ENCODE peak calls at places on chromosomes 12 and 14, in six cellular contexts. I is IMR-90, X is H9, K is neuronal stem cell, G is mesenchymal stem cell, U is H1. Z is an unnamed sample.

GRCh38 chr14:92475037-92475436 is 38.5 kb upstream of the RIN3 start:
- DNase-seq in G (no peak), U (no peak), K (no peak), X (no peak), I (no peak), Z (no peak)

GRCh38 chr14:63179383-63179782 is 24.9 kb upstream of the RHOJ start:
- DNase-seq in U (no peak), I (no peak), G (no peak), K (no peak), X (no peak), Z (no peak)

GRCh38 chr14:45041641-45042040 is 42.3 kb upstream of the PRPF39 start:
- DNase-seq in K (no peak), X (no peak), G (no peak), U (no peak), I (no peak), Z (no peak)

GRCh38 chr14:98802044-98802443 is 470.0 kb downstream of the BCL11B start:
- DNase-seq in G (no peak), X (no peak), K (no peak), I (no peak), U (no peak), Z (no peak)

GRCh38 chr14:30974628-30975027 is 50.8 kb upstream of the AP4S1 start:
- DNase-seq in X (no peak), G (peak; percentile 85), U (no peak), K (no peak), I (peak; percentile 34), Z (peak; percentile 93)

GRCh38 chr12:19223018-19223417 is 93.5 kb downstream of the PLEKHA5 start:
- DNase-seq in U (no peak), G (no peak), K (no peak), I (no peak), X (no peak), Z (no peak)

GRCh38 chr12:77923882-77924281 is 93.2 kb downstream of the NAV3 start:
- DNase-seq in G (no peak), U (no peak), I (no peak), K (no peak), X (no peak), Z (no peak)

GRCh38 chr12:6373022-6373787 is 2.2 kb downstream of the SCNN1A start:
- DNase-seq in I (no peak), U (no peak), X (no peak), K (no peak), G (no peak), Z (no peak)

GRCh38 chr12:115817399-115817798 is 460.1 kb downstream of the MED13L start:
- DNase-seq in U (no peak), G (peak; percentile 82), K (no peak), X (no peak), I (no peak), Z (no peak)

GRCh38 chr14:84961637-84962036 is 568.3 kb upstream of the FLRT2 start:
- DNase-seq in K (peak; percentile 15), G (peak; percentile 5), I (no peak), U (no peak), X (no peak), Z (no peak)

GRCh38 chr12:68148261-68148951 is 11.1 kb downstream of the IFNG start:
- DNase-seq in U (no peak), G (no peak), K (no peak), X (no peak), I (no peak), Z (peak; percentile 9)

GRCh38 chr12:27610380-27610779 is 85.9 kb upstream of the REP15 start:
- DNase-seq in K (no peak), X (no peak), G (peak; percentile 58), U (no peak), I (peak; percentile 70), Z (no peak)

GRCh38 chr12:56257071-56257470 is 1.1 kb downstream of the ANKRD52 start:
- DNase-seq in G (no peak), U (no peak), X (no peak), K (no peak), I (no peak), Z (no peak)

GRCh38 chr12:56256326-56256960 is 1.7 kb downstream of the ANKRD52 start:
- DNase-seq in K (no peak), X (peak; percentile 33), G (peak; percentile 28), U (no peak), I (peak; percentile 46), Z (no peak)

GRCh38 chr12:56258820-56259183 is 618 bp upstream of the ANKRD52 start:
- DNase-seq in U (no peak), X (no peak), K (peak; percentile 9), G (no peak), I (no peak), Z (no peak)

GRCh38 chr12:56258068-56258819 is at the start of gene ANKRD52:
- DNase-seq in K (peak; percentile 81), I (peak; percentile 71), X (peak; percentile 79), G (peak; percentile 77), U (peak; percentile 89), Z (peak; percentile 44)

GRCh38 chr12:56257491-56258067 is 605 bp downstream of the ANKRD52 start:
- DNase-seq in K (peak; percentile 41), U (peak; percentile 80), X (peak; percentile 86), I (peak; percentile 11), G (peak; percentile 60), Z (peak; percentile 26)
- H2BK5ac ChIP-seq in K (no peak overlapping the region), U (peak overlapping the region; percentile 79), X (no peak overlapping the region), I (peak overlapping the region; percentile 85), G (no peak overlapping the region), Z (peak overlapping the region; percentile 78)

GRCh38 chr14:102374264-102374663 is 11.5 kb downstream of the TECPR2 start:
- DNase-seq in K (no peak), G (no peak), U (no peak), X (no peak), I (no peak), Z (no peak)
- H3K14ac ChIP-seq in K (no peak overlapping the region), G (no peak overlapping the region), U (no peak overlapping the region), X (no peak overlapping the region), I (no peak overlapping the region), Z (no peak overlapping the region)

DNA sequence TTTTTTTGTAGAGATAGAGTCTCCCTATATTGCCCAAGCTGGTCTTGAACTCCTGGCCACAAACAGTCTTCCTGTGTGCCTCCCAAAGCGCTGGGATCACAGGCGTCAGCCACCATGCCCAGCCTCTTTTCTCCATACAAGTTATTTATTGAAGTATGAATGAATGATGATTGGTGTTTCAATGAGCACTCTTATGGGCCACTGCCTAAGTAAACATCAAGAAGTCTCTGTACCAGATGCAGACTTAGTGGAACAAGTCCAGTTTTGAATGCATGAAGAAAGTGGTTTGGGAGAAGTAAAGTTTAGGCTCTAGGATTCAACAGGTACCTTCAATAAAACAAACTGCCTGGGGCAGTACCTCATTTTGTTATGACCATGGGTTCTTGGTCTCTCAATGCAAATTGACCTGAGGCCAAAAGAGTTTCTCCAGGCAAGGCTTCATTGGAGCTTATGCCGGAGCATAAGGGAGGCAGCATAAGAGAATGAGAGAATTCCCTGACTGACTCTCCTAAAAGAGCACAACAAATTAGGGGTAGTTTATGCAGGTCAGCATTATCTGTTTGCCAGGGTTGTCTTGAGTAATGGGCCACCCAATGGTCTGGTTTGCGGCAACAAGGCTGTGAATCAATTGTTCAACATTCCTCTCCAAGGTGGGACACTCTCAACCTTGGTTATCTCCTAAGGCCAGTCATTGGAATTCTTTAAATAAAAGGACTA is 1.1 kb upstream of the GMFB start:
- DNase-seq in I (no peak), U (no peak), K (no peak), X (no peak), G (no peak), Z (peak; percentile 44)
- H4K8ac ChIP-seq in I (peak overlapping the region; percentile 99), U (no peak overlapping the region), K (no peak overlapping the region), X (no peak overlapping the region), G (no peak overlapping the region), Z (peak overlapping the region; percentile 83)

GRCh38 chr12:120684523-120684932 is 2.4 kb upstream of the MLEC start:
- DNase-seq in U (no peak), G (peak; percentile 80), I (peak; percentile 26), X (no peak), K (no peak), Z (peak; percentile 84)

GRCh38 chr12:120686151-120686689 is 729 bp upstream of the MLEC start:
- DNase-seq in G (peak; percentile 98), X (peak; percentile 99), U (peak; percentile 95), K (peak; percentile 97), I (peak; percentile 96), Z (peak; percentile 99)

GRCh38 chr12:120687570-120688289 is 781 bp downstream of the MLEC start:
- DNase-seq in K (no peak), I (no peak), X (no peak), U (no peak), G (peak; percentile 58), Z (peak; percentile 26)

GRCh38 chr12:120688527-120689071 is 1.6 kb downstream of the MLEC start:
- DNase-seq in K (no peak), G (peak; percentile 62), I (no peak), U (no peak), X (no peak), Z (no peak)

DNA sequence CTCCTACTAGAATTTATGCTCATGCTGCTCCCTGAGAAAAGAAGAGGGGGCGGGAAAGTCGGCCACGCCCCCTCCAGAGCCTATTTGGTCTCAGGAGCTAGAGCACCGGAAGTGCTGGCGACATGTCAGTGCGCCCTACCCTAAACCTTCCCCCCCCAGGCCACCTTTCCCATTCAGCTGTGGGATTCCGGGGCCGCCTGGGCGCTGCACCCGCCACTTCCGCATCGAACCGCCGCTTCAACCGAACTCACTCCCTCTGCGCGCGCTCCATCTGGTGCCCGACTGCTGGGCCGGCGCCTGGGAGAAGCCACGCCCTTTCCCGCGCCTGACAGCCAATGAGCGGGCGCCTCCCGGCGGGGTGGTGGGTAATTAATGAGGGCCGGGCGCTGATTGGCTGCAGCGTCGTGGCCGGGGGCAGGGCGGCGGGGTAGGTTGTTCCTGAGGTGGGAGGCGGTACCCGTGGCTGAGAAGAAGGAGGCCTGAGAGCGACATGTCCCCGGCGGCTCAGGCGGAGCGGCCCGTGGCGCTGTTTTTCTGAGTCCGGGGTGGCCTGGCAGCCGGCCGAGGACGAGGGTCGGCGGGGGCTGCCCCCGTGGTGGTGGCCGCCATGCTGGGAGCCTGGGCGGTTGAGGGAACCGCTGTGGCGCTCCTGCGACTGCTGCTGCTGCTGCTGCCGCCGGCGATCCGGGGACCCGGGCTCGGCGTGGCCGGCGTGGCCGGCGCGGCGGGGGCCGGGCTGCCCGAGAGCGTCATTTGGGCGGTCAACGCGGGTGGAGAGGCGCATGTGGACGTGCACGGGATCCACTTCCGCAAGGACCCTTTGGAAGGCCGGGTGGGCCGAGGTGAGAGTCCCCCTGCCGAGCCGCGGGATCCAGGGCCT is at the start of gene MLEC:
- DNase-seq in I (peak; percentile 93), K (peak; percentile 98), U (peak; percentile 98), G (peak; percentile 98), X (peak; percentile 99), Z (peak; percentile 96)
- H2BK5ac ChIP-seq in I (peak within 1 kb of the TSS; percentile 80), K (peak within 1 kb of the TSS; percentile 94), U (peak within 1 kb of the TSS; percentile 96), G (peak within 1 kb of the TSS; percentile 90), X (no peak within 1 kb of the TSS), Z (peak within 1 kb of the TSS; percentile 82)